ENCODE peak calls at places on chromosomes 6 and 20, in five cellular contexts. O is ovary, L is sigmoid colon, V is suprapubic skin, X is A549. I is an unnamed sample.

GRCh38 chr6:63897459-63897858 is 261.9 kb downstream of the PHF3 start:
- DNase-seq in V (no peak), X (no peak), L (no peak), O (no peak), I (no peak)

GRCh38 chr20:11267131-11267761 is 593.4 kb upstream of the JAG1 start:
- DNase-seq in V (no peak), L (no peak), O (peak; percentile 40), X (peak; percentile 97), I (no peak)

GRCh38 chr20:48034754-48035153 is 249.5 kb upstream of the SULF2 start:
- DNase-seq in O (no peak), X (no peak), L (no peak), V (no peak), I (no peak)

GRCh38 chr6:35317483-35318199 is 20.0 kb downstream of the DEF6 start:
- DNase-seq in X (no peak), O (no peak), L (no peak), V (no peak), I (no peak)

GRCh38 chr20:42419814-42420532 is 769.7 kb downstream of the PTPRT start:
- DNase-seq in X (no peak), O (no peak), V (no peak), L (no peak), I (no peak)

GRCh38 chr20:43389231-43389630 is 68.5 kb upstream of the SRSF6 start:
- DNase-seq in V (no peak), L (peak; percentile 71), O (no peak), X (no peak), I (peak; percentile 80)

GRCh38 chr20:62876826-62877728 is 15.5 kb upstream of the TCFL5 start:
- DNase-seq in V (peak; percentile 90), X (no peak), O (peak; percentile 86), L (peak; percentile 94), I (peak; percentile 89)

GRCh38 chr6:114344216-114344970 is 1.6 kb upstream of the HS3ST5 start:
- DNase-seq in O (no peak), L (no peak), V (no peak), X (no peak), I (no peak)

GRCh38 chr20:63033635-63034510 is 27.1 kb upstream of the BHLHE23 start:
- DNase-seq in V (no peak), X (no peak), L (peak; percentile 30), O (no peak), I (peak; percentile 40)

GRCh38 chr20:21396921-21397340 is 395 bp downstream of the NKX2-4 start:
- DNase-seq in V (no peak), L (no peak), X (no peak), O (no peak), I (no peak)

GRCh38 chr6:11354019-11354418 is 121.6 kb upstream of the NEDD9 start:
- DNase-seq in X (no peak), O (peak; percentile 16), V (no peak), L (no peak), I (no peak)

GRCh38 chr6:7073082-7073783 is 34.5 kb upstream of the RREB1 start:
- DNase-seq in V (no peak), O (no peak), X (no peak), L (no peak), I (no peak)

GRCh38 chr6:97978855-97979271 is 695.8 kb upstream of the MMS22L start:
- DNase-seq in V (peak; percentile 66), X (no peak), L (no peak), O (no peak), I (peak; percentile 17)

GRCh38 chr6:142845143-142845571 is 99.8 kb downstream of the HIVEP2 start:
- DNase-seq in V (no peak), O (no peak), X (no peak), L (no peak), I (no peak)

GRCh38 chr6:142844065-142844755 is 100.8 kb downstream of the HIVEP2 start:
- DNase-seq in V (no peak), O (no peak), X (no peak), L (no peak), I (no peak)

GRCh38 chr6:142846883-142847287 is 98.1 kb downstream of the HIVEP2 start:
- DNase-seq in X (no peak), V (no peak), L (no peak), O (peak; percentile 20), I (no peak)

GRCh38 chr6:142846459-142846831 is 98.5 kb downstream of the HIVEP2 start:
- DNase-seq in L (no peak), V (no peak), O (no peak), X (no peak), I (no peak)

GRCh38 chr6:142845624-142846458 is 99.1 kb downstream of the HIVEP2 start:
- DNase-seq in X (no peak), L (peak; percentile 91), V (peak; percentile 83), O (peak; percentile 88), I (peak; percentile 76)
- H3K4me1 ChIP-seq in X (peaks cover 54% of the 10 kb centered on the region), L (no peaks in the 10 kb centered on the region), V (peaks cover 75% of the 10 kb centered on the region), O (peaks cover 13% of the 10 kb centered on the region), I (peaks cover 41% of the 10 kb centered on the region)

GRCh38 chr20:50112512-50113419 is at the start of gene UBE2V1:
- DNase-seq in X (peak; percentile 90), V (peak; percentile 95), L (peak; percentile 96), O (peak; percentile 89), I (peak; percentile 98)
- TF ChIP-seq EP300 in X (no peak), V (no peak), L (no peak), O (no peak), I (no peak)

GRCh38 chr6:165985926-165986646 is 181.6 kb downstream of the TBXT start:
- DNase-seq in L (no peak), V (no peak), O (peak; percentile 31), X (no peak), I (no peak)
- TF ChIP-seq POLR2A in L (no peak), V (no peak), O (no peak), X (no peak), I (no peak)

GRCh38 chr6:38400764-38401163 is 239.0 kb downstream of the BTBD9 start:
- DNase-seq in L (no peak), X (no peak), O (no peak), V (no peak), I (no peak)
- H3K4me1 ChIP-seq in L (no peaks in the 10 kb centered on the region), X (peaks cover 21% of the 10 kb centered on the region), O (peaks cover 3% of the 10 kb centered on the region), V (peaks cover 22% of the 10 kb centered on the region), I (peaks cover 15% of the 10 kb centered on the region)

DNA sequence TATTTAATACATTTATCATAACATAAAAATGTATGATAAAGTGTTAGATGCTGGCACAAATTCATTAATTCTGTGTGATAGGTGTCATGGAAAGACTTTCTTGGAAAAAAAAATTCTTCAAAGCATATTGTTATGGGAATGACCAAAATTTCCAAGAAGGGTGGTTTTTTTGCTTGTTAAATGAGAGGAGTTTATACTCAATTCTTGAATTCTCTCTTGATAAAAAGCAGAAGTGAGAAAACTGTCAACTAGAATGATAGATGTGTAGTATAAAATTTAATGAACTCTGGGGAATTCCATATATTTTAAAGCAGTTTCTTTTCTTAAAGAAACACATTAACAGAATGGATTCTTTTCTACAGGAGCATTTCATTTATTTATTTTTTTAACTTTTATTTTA is 62.0 kb upstream of the SNAP91 start:
- DNase-seq in V (no peak), X (no peak), O (no peak), L (no peak), I (no peak)
- TF ChIP-seq EP300 in V (no peak), X (no peak), O (no peak), L (no peak), I (no peak)

GRCh38 chr20:54067606-54068174 is 2.7 kb downstream of the BCAS1 start:
- DNase-seq in L (no peak), O (no peak), V (no peak), X (peak; percentile 95), I (peak; percentile 28)
- TF ChIP-seq POLR2A in L (peak; percentile 19), O (no peak), V (no peak), X (no peak), I (no peak)